ENCODE peak calls at places on chromosomes 6 and 20, in eight cellular contexts. P, G, U, K, N, Y, C and B are unnamed samples.

GRCh38 chr6:34150766-34151165 is 4.9 kb upstream of the GRM4 start:
- DNase-seq in G (no peak), P (no peak), N (peak), K (no peak), Y (no peak), C (no peak), U (no peak), B (no peak)

GRCh38 chr20:64105846-64106434 is 1.4 kb downstream of the NPBWR2 start:
- DNase-seq in P (no peak), N (no peak), U (no peak), K (no peak), C (no peak), G (no peak), Y (no peak), B (peak)

GRCh38 chr20:10710995-10711775 is 37.4 kb upstream of the JAG1 start:
- DNase-seq in K (peak), P (peak), Y (no peak), N (peak), G (no peak), C (no peak), U (no peak), B (no peak)

GRCh38 chr6:116682334-116682712 is 1.3 kb downstream of the KPNA5 start:
- DNase-seq in Y (no peak), G (peak), P (peak), K (peak), U (no peak), C (peak), N (peak), B (no peak)

GRCh38 chr6:151391021-151391470 is 313 bp downstream of the ZBTB2 start:
- DNase-seq in K (no peak), G (peak), Y (peak), P (peak), C (peak), N (peak), U (peak), B (peak)

GRCh38 chr6:25168637-25169036 is 110.5 kb upstream of the CARMIL1 start:
- DNase-seq in U (no peak), C (no peak), K (no peak), P (no peak), G (no peak), Y (no peak), N (peak), B (no peak)

GRCh38 chr6:123208111-123208510 is 212.1 kb downstream of the CLVS2 start:
- DNase-seq in P (no peak), U (no peak), N (no peak), C (no peak), G (no peak), K (no peak), Y (no peak), B (no peak)

GRCh38 chr20:11912013-11912663 is 5.6 kb upstream of the BTBD3 start:
- DNase-seq in U (no peak), N (peak), G (no peak), C (no peak), P (no peak), Y (peak), K (peak), B (no peak)

GRCh38 chr6:162090734-162091133 is 636.8 kb downstream of the PRKN start:
- DNase-seq in P (peak), U (no peak), Y (no peak), N (peak), C (no peak), G (no peak), K (no peak), B (no peak)

GRCh38 chr20:1831606-1832005 is 63.6 kb upstream of the SIRPA start:
- DNase-seq in P (no peak), Y (no peak), U (no peak), K (no peak), G (no peak), N (no peak), C (no peak), B (no peak)

GRCh38 chr6:7642784-7643183 is 52.8 kb downstream of the SNRNP48 start:
- DNase-seq in C (no peak), G (no peak), U (no peak), Y (no peak), K (no peak), N (no peak), P (no peak), B (no peak)

GRCh38 chr20:1870792-1871550 is 24.2 kb upstream of the SIRPA start:
- DNase-seq in Y (no peak), C (no peak), G (no peak), N (no peak), K (no peak), U (no peak), P (no peak), B (no peak)

GRCh38 chr20:48742912-48743680 is 84.7 kb downstream of the PREX1 start:
- DNase-seq in K (no peak), C (no peak), Y (no peak), P (no peak), N (no peak), U (no peak), G (no peak), B (no peak)

GRCh38 chr6:17957488-17957887 is 29.9 kb downstream of the KIF13A start:
- DNase-seq in C (no peak), P (no peak), K (peak), U (no peak), N (no peak), G (no peak), Y (no peak), B (no peak)